ENCODE peak calls at places on chromosomes 4 and X, in eight cellular contexts. N is adrenal gland, R is GM12878, A is fibroblast of the aortic adventitia, U is fibroblast of mammary gland, F is ovary, I is lower lobe of right lung, Y is sigmoid colon. O is an unnamed sample.

GRCh38 chr4:164748375-164748774 is 5.6 kb upstream of the SMIM31 start:
- DNase-seq in N (no peak), Y (no peak), A (peak), R (no peak), U (peak), F (no peak), I (no peak), O (peak)

GRCh38 chr4:154081391-154081790 is 292.5 kb upstream of the SFRP2 start:
- DNase-seq in Y (no peak), I (no peak), N (no peak), A (no peak), F (no peak), U (no peak), R (no peak), O (no peak)

GRCh38 chrX:54923376-54923775 is 2.8 kb downstream of the TRO start:
- DNase-seq in U (no peak), I (no peak), A (no peak), R (no peak), N (no peak), Y (no peak), F (no peak), O (no peak)

GRCh38 chr4:5124876-5125275 is 73.6 kb downstream of the STK32B start:
- DNase-seq in I (no peak), A (no peak), F (no peak), Y (no peak), U (no peak), R (no peak), N (no peak), O (no peak)

GRCh38 chr4:106258145-106259045 is 57.6 kb downstream of the TBCK start:
- DNase-seq in N (no peak), U (peak), A (peak), I (no peak), Y (no peak), R (no peak), F (no peak), O (no peak)

GRCh38 chr4:125389713-125390112 is 75.0 kb downstream of the FAT4 start:
- DNase-seq in U (peak), I (no peak), Y (no peak), F (no peak), N (no peak), R (no peak), A (peak), O (peak)

GRCh38 chr4:145663194-145663593 is 16.8 kb upstream of the C4orf51 start:
- DNase-seq in A (peak), N (no peak), Y (no peak), I (no peak), F (no peak), U (peak), R (no peak), O (no peak)

GRCh38 chrX:149497626-149498025 is 7.5 kb downstream of the IDS start:
- DNase-seq in Y (no peak), A (peak), I (no peak), F (no peak), R (no peak), N (no peak), U (peak), O (no peak)

GRCh38 chr4:6767341-6767724 is 15.2 kb upstream of the KIAA0232 start:
- DNase-seq in Y (peak), A (no peak), I (peak), U (no peak), R (no peak), N (no peak), F (no peak), O (no peak)

GRCh38 chrX:1389181-1389992 is 2.5 kb downstream of the SLC25A6 start:
- DNase-seq in Y (peak), F (no peak), R (no peak), U (no peak), A (no peak), N (peak), I (peak), O (no peak)

GRCh38 chr4:138310991-138311390 is 68.8 kb upstream of the SLC7A11 start:
- DNase-seq in Y (no peak), N (no peak), U (peak), A (peak), F (no peak), R (no peak), I (no peak), O (peak)

GRCh38 chr4:138310498-138310897 is 68.3 kb upstream of the SLC7A11 start:
- DNase-seq in U (peak), Y (no peak), R (no peak), N (no peak), I (no peak), A (peak), F (no peak), O (no peak)

GRCh38 chr4:138311771-138312535 is 69.8 kb upstream of the SLC7A11 start:
- DNase-seq in A (peak), Y (no peak), N (no peak), F (no peak), R (no peak), I (no peak), U (no peak), O (no peak)

GRCh38 chr4:138308421-138308820 is 66.3 kb upstream of the SLC7A11 start:
- DNase-seq in R (no peak), F (no peak), U (peak), A (peak), Y (no peak), I (no peak), N (no peak), O (peak)

DNA sequence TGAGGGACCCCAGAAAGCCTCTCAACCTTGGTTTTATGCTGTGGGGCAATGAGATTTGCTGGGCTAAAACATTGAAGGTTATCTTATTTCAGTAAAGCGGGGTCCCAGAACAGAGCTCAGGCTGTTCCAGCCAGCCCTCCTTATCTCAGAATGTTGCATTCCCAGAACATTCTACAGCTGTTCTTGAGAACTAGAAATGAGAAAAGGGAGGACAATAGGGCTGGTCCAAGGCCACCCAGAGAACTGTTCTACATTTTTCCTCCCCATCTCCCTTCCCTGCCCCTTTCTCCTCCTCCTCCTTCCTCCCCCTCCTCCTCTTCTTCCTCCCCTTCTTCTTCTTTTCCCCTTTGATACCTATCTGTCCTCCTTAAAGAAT is 70.4 kb upstream of the SLC7A11 start:
- DNase-seq in U (no peak), I (no peak), Y (no peak), R (no peak), F (no peak), A (no peak), N (no peak), O (no peak)
- H3K4me3 ChIP-seq in U (no peak), I (no peak), Y (no peak), R (no peak), F (no peak), A (no peak), N (no peak), O (no peak)

GRCh38 chrX:153494061-153494460 is 719 bp upstream of the BGN start:
- DNase-seq in Y (no peak), R (no peak), I (no peak), U (peak), A (peak), N (no peak), F (no peak), O (no peak)

GRCh38 chrX:153493085-153493484 is 1.7 kb upstream of the BGN start:
- DNase-seq in U (no peak), R (no peak), I (no peak), F (no peak), A (no peak), Y (no peak), N (no peak), O (no peak)

GRCh38 chrX:153495903-153496629 is 1.3 kb downstream of the BGN start:
- DNase-seq in I (no peak), R (no peak), N (no peak), Y (no peak), A (no peak), F (no peak), U (no peak), O (no peak)

GRCh38 chrX:153495362-153495751 is 577 bp downstream of the BGN start:
- DNase-seq in R (no peak), N (peak), I (no peak), U (no peak), Y (no peak), A (peak), F (peak), O (no peak)

DNA sequence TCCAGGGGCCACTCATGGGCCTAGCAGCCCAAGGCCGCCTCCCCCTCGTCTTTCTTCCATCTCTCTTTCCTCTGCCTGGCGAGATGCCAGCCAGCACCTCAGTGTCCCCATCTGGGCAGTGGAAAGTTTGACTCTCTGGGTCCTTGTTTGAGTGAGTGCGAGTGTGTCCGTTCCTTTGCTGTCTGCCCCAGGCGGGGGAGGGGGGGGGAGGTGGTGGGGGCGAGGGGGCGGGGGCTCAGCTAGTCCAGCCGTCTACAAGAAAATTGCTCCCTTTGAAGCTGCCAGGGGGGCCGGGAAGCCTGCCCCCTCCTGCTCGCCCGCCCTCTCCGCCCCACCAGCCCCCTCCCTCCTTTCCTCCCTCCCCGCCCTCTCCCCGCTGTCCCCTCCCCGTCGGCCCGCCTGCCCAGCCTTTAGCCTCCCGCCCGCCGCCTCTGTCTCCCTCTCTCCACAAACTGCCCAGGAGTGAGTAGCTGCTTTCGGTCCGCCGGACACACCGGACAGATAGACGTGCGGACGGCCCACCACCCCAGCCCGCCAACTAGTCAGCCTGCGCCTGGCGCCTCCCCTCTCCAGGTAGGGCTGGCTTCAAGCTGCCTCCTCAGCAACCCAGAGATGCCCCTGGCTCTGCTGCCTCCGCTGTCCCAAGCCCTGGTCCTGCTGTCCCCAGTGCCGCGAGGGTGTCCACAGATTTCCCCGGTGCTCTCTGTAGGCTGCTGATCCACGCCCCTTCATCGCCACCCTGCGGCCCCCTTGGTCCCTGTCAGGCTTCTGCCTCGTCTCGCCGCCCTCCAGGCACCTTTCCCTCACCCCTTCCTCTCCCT is at the start of gene BGN:
- DNase-seq in R (no peak), U (peak), Y (no peak), F (peak), I (no peak), A (peak), N (peak), O (no peak)
- TF ChIP-seq CTCF in R (no peak), U (peak), Y (peak), F (peak), I (peak), A (peak), N (peak), O (no peak)

DNA sequence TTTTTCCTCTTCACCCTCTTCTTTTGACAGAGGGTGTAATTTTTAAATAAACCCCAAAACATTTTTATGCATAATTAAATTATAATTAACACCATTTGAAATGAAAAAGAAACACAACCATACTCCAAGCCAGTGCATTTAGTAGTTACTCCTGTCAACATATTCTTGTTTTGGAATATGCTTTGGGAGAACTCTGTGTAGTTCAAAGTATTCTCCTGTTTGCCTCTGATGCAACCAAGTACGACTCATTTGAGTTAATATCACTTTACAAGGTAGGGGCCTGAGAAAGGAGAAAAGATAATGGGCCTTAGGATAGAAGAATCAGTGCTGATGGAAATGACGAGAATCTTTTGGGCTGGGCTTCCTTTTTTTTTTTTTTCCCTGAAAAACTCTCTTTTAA is 2.7 kb downstream of the PTPN13 start:
- DNase-seq in Y (no peak), F (no peak), R (no peak), N (no peak), I (no peak), U (peak), A (peak), O (no peak)
- H3K4me3 ChIP-seq in Y (no peak), F (peak), R (no peak), N (no peak), I (peak), U (no peak), A (peak), O (no peak)

GRCh38 chr4:41122775-41123174 is 91.6 kb downstream of the APBB2 start:
- DNase-seq in N (no peak), I (no peak), F (no peak), R (no peak), U (no peak), Y (no peak), A (no peak), O (no peak)
- TF ChIP-seq CTCF in N (no peak), I (no peak), F (no peak), R (no peak), U (no peak), Y (no peak), A (no peak), O (no peak)

DNA sequence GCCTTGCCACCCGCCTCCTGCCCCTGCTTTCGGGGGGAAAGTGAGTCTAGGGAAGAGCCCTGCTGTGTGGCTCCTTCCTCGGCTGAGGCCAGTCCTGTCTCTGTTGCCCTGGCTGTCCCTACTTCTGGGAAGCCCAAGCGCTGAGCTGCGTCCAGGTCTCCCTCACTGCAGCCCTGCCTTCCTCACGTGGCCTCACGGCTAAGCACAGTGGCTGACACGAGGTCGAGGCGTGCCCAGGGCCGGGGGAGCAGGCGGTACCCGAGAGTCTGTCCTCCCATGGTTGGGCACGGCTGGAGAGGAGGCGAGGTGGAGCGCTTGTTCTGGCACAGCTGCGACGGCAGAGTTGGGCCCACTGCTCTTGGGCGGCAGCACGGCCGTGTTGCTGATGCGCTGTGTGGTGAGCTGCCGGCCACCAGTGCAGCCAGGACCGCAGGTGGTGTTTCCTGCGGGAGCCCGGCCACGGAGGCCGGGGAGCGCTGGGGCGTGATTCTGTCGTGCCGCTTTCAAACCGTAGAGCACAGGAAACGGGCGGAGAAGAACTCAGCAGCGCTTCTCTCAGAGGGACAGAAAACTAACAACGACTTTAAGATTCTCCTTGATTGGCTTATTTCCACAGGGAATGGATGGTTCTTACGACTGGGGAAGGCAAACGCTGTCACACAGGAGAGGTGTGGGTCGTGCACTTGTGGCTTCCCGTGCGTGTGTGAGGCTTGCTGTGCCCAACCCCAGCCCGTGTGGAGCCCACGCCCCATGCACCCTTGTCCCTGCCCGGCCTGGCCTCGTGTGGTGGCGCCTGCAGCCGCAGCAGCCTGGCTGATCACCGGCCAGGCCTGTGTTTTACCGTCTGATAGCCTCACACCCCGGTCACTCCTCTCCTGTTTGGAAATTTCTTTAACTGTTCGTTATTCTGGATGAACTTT is 21.4 kb downstream of the MAEA start:
- DNase-seq in F (no peak), U (no peak), A (no peak), Y (no peak), R (no peak), I (peak), N (no peak), O (no peak)
- H3K4me3 ChIP-seq in F (no peak), U (peak), A (no peak), Y (no peak), R (no peak), I (no peak), N (no peak), O (no peak)

DNA sequence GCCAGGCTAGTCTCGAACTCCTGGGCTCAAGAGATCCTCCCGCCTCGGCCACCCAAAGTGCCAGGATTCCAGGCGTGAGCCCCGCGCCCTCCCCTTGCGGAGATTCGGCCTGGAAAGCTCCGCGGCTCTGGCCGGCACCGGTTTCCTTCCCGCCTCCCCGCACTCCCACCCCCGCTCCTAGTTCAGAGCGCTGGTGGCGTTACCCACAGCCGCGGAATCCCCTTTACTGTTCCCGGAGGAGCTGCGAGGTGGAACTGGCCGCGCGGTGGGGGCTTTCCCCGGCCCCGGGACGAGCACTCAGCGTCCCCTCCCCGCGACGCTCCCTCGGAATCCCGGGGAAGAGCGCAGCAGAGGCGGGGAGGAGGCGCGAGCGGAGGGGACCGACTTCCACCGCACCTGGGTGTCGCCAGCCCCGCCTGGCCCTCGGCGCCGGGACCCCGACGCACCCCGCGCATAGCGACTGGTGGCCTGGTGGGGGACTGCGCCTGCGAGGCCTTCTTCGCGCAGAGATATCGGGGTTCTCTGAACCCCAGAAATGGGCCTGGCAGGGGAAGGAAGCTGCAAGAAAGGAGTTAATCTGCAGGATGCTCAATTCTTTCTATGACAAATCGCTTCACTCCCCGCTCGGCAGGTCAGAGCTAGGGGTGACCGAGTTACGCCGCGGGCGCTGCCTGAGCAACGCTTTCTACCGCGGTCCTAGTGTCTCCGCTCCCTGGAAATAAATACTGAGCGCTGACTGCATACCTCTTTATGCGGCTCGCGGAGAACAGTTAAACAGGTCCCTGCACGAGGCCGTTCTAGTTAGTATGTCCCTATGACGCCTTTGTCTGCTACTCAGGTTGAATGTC is 14.6 kb upstream of the SLC25A4 start:
- DNase-seq in F (peak), U (no peak), A (no peak), N (no peak), R (no peak), Y (no peak), I (peak), O (no peak)
- TF ChIP-seq CTCF in F (no peak), U (no peak), A (no peak), N (peak), R (no peak), Y (no peak), I (no peak), O (peak)

GRCh38 chrX:38327775-38328081 is 419 bp upstream of the RPGR start:
- DNase-seq in F (no peak), Y (no peak), A (no peak), U (no peak), I (no peak), N (no peak), R (no peak), O (no peak)
- H3K4me3 ChIP-seq in F (peak), Y (peak), A (peak), U (peak), I (peak), N (peak), R (peak), O (peak)

DNA sequence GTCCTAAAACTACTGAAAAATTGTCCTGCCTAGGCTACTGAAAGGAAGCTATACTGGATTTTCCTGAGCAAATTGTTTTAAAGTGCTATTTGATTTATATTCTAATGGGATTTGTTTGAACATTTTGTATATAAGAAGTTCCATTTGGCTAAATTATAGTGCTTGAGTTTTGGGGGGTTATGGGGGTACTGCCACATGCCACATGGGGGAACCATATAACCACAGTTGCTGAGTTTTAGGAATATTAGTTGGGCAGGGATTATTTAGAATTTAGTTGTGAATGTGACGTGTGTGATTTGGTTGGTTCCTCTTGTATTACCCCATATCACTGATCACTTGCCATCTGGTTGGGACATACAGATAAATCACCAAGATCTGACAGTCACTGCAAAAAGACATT is 224.5 kb upstream of the TAPT1 start:
- DNase-seq in A (peak), N (no peak), U (peak), F (no peak), I (no peak), Y (no peak), R (no peak), O (no peak)
- TF ChIP-seq CTCF in A (peak), N (no peak), U (peak), F (no peak), I (no peak), Y (no peak), R (no peak), O (peak)